ENCODE peak calls at places on chromosomes 13 and 19, in six cellular contexts. O, E, Z, R, Y and D are unnamed samples.

GRCh38 chr13:49183672-49184315 is 36.3 kb upstream of the MLNR start:
- ATAC-seq in O (no peak), E (no peak), Z (no peak), R (no peak), Y (no peak), D (no peak)

GRCh38 chr19:10927691-10928562 is 512 bp downstream of the YIPF2 start:
- ATAC-seq in O (peak; percentile 52), E (peak; percentile 36), Z (peak; percentile 50), R (peak; percentile 51), Y (peak; percentile 30), D (peak; percentile 0)

GRCh38 chr13:110565296-110565695 is 3.8 kb upstream of the RAB20 start:
- ATAC-seq in O (no peak), E (no peak), Z (no peak), R (no peak), Y (no peak), D (no peak)

GRCh38 chr19:54339646-54340358 is 840 bp upstream of the LILRA4 start:
- ATAC-seq in O (no peak), E (peak; percentile 71), Z (no peak), R (no peak), Y (peak; percentile 68), D (no peak)

GRCh38 chr19:19077103-19077502 is 13.3 kb downstream of the SLC25A42 start:
- ATAC-seq in O (no peak), E (no peak), Z (no peak), R (no peak), Y (no peak), D (no peak)

GRCh38 chr13:33015791-33016323 is 366 bp upstream of the KL start:
- ATAC-seq in O (no peak), E (no peak), Z (peak; percentile 51), R (no peak), Y (no peak), D (peak; percentile 20)

GRCh38 chr13:88063741-88064140 is 392.6 kb downstream of the SLITRK5 start:
- ATAC-seq in O (no peak), E (no peak), Z (no peak), R (no peak), Y (no peak), D (no peak)

GRCh38 chr13:27405521-27406134 is 18.8 kb upstream of the GTF3A start:
- ATAC-seq in O (peak; percentile 66), E (peak; percentile 34), Z (no peak), R (peak; percentile 37), Y (no peak), D (no peak)

GRCh38 chr19:51704601-51705000 is 11.5 kb downstream of the SPACA6 start:
- ATAC-seq in O (no peak), E (no peak), Z (no peak), R (no peak), Y (no peak), D (no peak)

GRCh38 chr13:99796175-99796819 is 175.3 kb downstream of the ZIC5 start:
- ATAC-seq in O (no peak), E (peak; percentile 31), Z (peak; percentile 67), R (peak; percentile 69), Y (no peak), D (no peak)

GRCh38 chr19:12792853-12793289 is 1.6 kb downstream of the JUNB start:
- ATAC-seq in O (no peak), E (no peak), Z (no peak), R (no peak), Y (no peak), D (no peak)

GRCh38 chr19:11264452-11265176 is 2.3 kb upstream of the DOCK6 start:
- ATAC-seq in O (no peak), E (peak; percentile 59), Z (peak; percentile 8), R (peak; percentile 41), Y (peak; percentile 49), D (peak; percentile 24)

GRCh38 chr13:49063526-49063925 is 87.8 kb downstream of the FNDC3A start:
- ATAC-seq in O (no peak), E (no peak), Z (no peak), R (no peak), Y (no peak), D (no peak)

GRCh38 chr19:48489608-48490216 is 20.5 kb downstream of the CYTH2 start:
- ATAC-seq in O (peak; percentile 16), E (peak; percentile 81), Z (peak; percentile 67), R (peak; percentile 36), Y (peak; percentile 56), D (no peak)

GRCh38 chr19:46453661-46454060 is 17.7 kb downstream of the PNMA8A start:
- ATAC-seq in O (no peak), E (no peak), Z (no peak), R (no peak), Y (no peak), D (no peak)

GRCh38 chr13:96816261-96816660 is 178.0 kb downstream of the OXGR1 start:
- ATAC-seq in O (no peak), E (no peak), Z (no peak), R (no peak), Y (peak; percentile 58), D (peak; percentile 88)

GRCh38 chr13:114154476-114154875 is 22.1 kb upstream of the RASA3 start:
- ATAC-seq in O (no peak), E (peak; percentile 33), Z (no peak), R (no peak), Y (no peak), D (no peak)

GRCh38 chr19:10346509-10346908 is 7.1 kb upstream of the ICAM3 start:
- ATAC-seq in O (no peak), E (no peak), Z (peak; percentile 90), R (peak; percentile 91), Y (peak; percentile 89), D (peak; percentile 51)

GRCh38 chr19:50983625-50984292 is at the start of gene KLK7:
- ATAC-seq in O (no peak), E (no peak), Z (no peak), R (no peak), Y (no peak), D (no peak)

DNA sequence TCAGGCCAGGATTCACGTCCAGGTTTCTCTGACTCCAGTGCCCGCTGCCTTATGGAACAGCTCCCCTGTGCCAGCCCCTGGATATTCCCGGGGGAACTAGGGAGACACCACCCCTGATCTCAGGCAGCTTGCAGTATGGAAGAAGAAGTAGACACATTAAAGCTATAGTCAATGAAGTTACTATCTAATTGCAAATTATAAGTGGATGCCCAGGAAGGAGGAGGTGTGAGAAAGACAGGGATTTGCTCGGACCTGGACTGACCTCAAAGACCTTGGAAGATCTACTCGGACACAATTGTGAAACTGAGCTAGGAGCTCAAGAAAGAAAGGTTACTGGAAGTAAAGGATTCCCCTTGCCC is 10.4 kb downstream of the SIGLEC11 start:
- ATAC-seq in O (no peak), E (no peak), Z (no peak), R (no peak), Y (no peak), D (no peak)
- H3K4me1 ChIP-seq in O (no peaks in the 10 kb centered on the region), E (peaks cover 17% of the 10 kb centered on the region), Z (peaks cover 40% of the 10 kb centered on the region), R (peaks cover 18% of the 10 kb centered on the region), Y (peaks cover 16% of the 10 kb centered on the region), D (no peaks in the 10 kb centered on the region)

GRCh38 chr19:8640402-8641004 is 10.1 kb downstream of the NFILZ start:
- ATAC-seq in O (peak; percentile 74), E (no peak), Z (peak; percentile 70), R (no peak), Y (peak; percentile 81), D (peak; percentile 66)
- H3K4me3 ChIP-seq in O (peak overlapping the region; percentile 17), E (no peak overlapping the region), Z (peak overlapping the region; percentile 34), R (no peak overlapping the region), Y (no peak overlapping the region), D (no peak overlapping the region)

GRCh38 chr19:38834104-38834490 is 2.5 kb upstream of the ECH1 start:
- ATAC-seq in O (no peak), E (no peak), Z (no peak), R (no peak), Y (no peak), D (no peak)

GRCh38 chr19:38826856-38827551 is 4.6 kb downstream of the ECH1 start:
- ATAC-seq in O (no peak), E (no peak), Z (no peak), R (no peak), Y (no peak), D (no peak)

GRCh38 chr19:38834590-38834989 is 3.0 kb upstream of the ECH1 start:
- ATAC-seq in O (no peak), E (no peak), Z (no peak), R (no peak), Y (no peak), D (no peak)

GRCh38 chr19:38830039-38830733 is 1.4 kb downstream of the ECH1 start:
- ATAC-seq in O (no peak), E (no peak), Z (no peak), R (no peak), Y (no peak), D (no peak)

GRCh38 chr19:38831142-38831605 is 420 bp downstream of the ECH1 start:
- ATAC-seq in O (peak; percentile 58), E (peak; percentile 91), Z (peak; percentile 75), R (peak; percentile 55), Y (peak; percentile 73), D (peak; percentile 58)
- TF ChIP-seq EP300 in O (no peak), E (no peak), Z (peak; percentile 2), R (no peak), Y (no peak), D (no peak)

DNA sequence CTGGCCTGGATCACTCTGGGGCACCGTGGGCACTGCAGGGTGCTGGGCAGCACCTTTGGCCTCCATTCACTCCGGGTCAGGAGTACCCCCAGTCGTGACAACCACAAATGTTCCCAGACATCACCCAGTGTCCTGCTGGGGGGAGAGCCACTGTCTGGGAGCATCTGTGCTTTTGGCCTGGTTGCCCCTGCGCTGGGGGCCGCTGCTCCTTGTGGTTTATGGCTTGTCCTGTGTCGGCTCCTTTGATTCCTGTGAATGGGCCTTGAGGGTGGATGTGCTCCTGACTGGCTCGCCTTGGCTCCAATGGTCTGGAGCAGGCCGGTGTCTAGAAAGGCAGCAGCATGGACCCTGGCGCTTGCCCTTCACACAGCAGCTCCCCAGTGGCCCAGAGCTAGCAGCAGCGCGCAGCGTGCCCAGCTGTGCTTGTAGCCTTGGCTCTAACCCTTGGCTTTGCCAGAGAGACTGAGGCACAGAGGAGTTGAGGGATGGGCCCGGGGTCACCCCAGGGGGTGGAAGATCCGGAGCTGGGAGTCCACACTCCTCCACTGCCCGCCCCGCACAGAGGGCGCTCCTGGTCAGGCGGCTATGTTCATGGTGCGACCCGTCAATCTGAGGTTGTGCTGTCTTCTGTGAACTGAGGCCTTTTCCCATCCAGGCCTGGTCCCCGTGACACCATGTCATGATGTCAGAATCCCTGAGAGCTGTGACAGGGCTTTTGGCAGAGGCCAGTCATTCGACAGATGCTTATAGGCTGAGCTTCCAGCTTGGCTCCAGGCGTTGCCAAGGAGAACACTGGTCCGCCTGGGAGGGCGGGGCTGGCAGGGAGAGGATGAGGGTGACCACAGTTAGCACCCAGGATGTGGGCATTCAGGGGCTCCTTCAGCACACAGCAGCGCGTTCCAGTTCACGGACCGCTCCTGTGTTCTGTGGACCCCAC is 4.1 kb downstream of the DAZAP1 start:
- ATAC-seq in O (no peak), E (no peak), Z (no peak), R (no peak), Y (no peak), D (no peak)
- H3K4me1 ChIP-seq in O (peaks cover 25% of the 10 kb centered on the region), E (peaks cover 44% of the 10 kb centered on the region), Z (peaks cover 67% of the 10 kb centered on the region), R (peaks cover 40% of the 10 kb centered on the region), Y (peaks cover 55% of the 10 kb centered on the region), D (peaks cover 87% of the 10 kb centered on the region)